ENCODE peak calls at places on chromosome 1, in six cellular contexts. K is HepG2, P is suprapubic skin, S is stomach, T is endothelial cell of umbilical vein, H is Panc1. J is an unnamed sample.

GRCh38 chr1:198880397-198880796 is 241.6 kb downstream of the PTPRC start:
- DNase-seq in K (no peak), P (no peak), S (no peak), T (no peak), H (no peak), J (no peak)

GRCh38 chr1:93605026-93605425 is 76.6 kb downstream of the BCAR3 start:
- DNase-seq in K (no peak), P (no peak), S (no peak), T (no peak), H (no peak), J (no peak)

GRCh38 chr1:202516434-202516877 is 168.0 kb downstream of the PPP1R12B start:
- DNase-seq in K (no peak), P (no peak), S (no peak), T (no peak), H (no peak), J (no peak)

GRCh38 chr1:46508760-46509159 is 19.1 kb downstream of the DMBX1 start:
- DNase-seq in K (no peak), P (no peak), S (no peak), T (no peak), H (no peak), J (no peak)

GRCh38 chr1:220887868-220888664 is 8.8 kb downstream of the HLX start:
- DNase-seq in K (no peak), P (no peak), S (no peak), T (no peak), H (no peak), J (peak; percentile 83)

GRCh38 chr1:41882496-41882895 is 36.2 kb downstream of the HIVEP3 start:
- DNase-seq in K (no peak), P (no peak), S (no peak), T (no peak), H (no peak), J (no peak)

GRCh38 chr1:198107041-198107440 is 49.8 kb upstream of the NEK7 start:
- DNase-seq in K (no peak), P (no peak), S (no peak), T (no peak), H (no peak), J (no peak)

GRCh38 chr1:222786107-222786506 is 28.7 kb upstream of the DISP1 start:
- DNase-seq in K (no peak), P (no peak), S (no peak), T (peak; percentile 79), H (no peak), J (no peak)

DNA sequence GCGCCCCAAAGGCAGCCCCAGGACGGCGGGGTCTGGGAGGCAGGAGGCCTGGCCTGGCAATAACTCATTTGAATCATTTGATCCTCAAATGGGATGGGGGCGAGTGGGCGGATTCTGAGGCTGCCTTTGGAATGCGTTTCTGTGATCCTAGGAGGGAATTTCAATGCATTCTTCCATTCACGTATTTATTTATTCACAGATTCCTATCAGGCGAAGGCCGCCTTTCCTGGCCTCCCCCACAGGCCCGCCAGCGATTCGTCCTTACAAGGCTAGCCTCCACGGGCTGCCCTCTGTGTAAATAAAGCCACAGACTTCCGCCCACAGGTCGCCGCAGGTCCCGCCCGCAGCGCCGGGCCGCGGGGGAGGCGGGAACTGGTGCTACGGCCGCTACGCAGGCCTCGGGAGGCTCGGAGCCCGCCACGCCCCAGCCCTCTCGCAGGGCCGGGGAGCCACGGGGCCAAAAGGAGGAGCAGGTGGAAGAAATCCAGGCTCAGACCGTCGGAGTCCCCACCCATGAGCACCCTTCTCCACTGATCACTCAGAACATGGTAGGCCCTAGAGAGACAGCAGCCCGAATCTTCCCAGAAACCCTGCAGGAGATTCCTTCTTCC is 31.3 kb upstream of the JUN start:
- DNase-seq in K (peak; percentile 66), P (peak; percentile 94), S (peak; percentile 92), T (peak; percentile 96), H (peak; percentile 51), J (peak; percentile 95)
- H3K27ac ChIP-seq in K (peak overlapping the region; percentile 63), P (peak overlapping the region; percentile 93), S (peak overlapping the region; percentile 89), T (peak overlapping the region; percentile 100), H (peak overlapping the region; percentile 97), J (peak overlapping the region; percentile 92)

DNA sequence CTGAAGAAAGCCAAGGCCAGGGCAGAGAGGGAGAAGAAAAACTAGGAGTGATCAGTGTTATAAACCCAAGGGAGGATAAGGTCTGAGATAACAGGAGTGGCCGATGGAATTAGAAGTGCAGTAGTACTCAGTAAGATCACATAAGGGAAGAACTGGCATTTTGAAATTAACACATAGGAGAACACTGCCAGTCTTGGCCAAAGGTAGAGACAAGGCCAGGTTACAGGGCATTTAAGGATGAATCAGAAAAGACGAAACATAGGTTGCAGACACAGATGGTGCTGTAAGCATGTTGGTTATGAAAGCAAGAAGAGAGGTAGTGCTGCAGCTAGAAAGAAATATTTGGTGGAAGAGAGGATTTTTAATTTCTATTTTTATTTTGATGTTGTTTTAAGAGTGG is 278.9 kb upstream of the SNX7 start:
- DNase-seq in K (no peak), P (no peak), S (no peak), T (no peak), H (no peak), J (no peak)
- H3K4me1 ChIP-seq in K (no peaks in the 10 kb centered on the region), P (no peaks in the 10 kb centered on the region), S (no peaks in the 10 kb centered on the region), T (peaks cover 40% of the 10 kb centered on the region), H (no peaks in the 10 kb centered on the region), J (no peaks in the 10 kb centered on the region)

GRCh38 chr1:30506785-30507312 is 216.5 kb downstream of the MATN1 start:
- DNase-seq in K (no peak), P (peak; percentile 65), S (peak; percentile 20), T (no peak), H (no peak), J (no peak)
- TF ChIP-seq POLR2AphosphoS5 in K (no peak), P (no peak), S (no peak), T (no peak), H (no peak), J (no peak)

GRCh38 chr1:6007318-6008083 is 15.3 kb upstream of the NPHP4 start:
- DNase-seq in K (no peak), P (no peak), S (no peak), T (no peak), H (no peak), J (no peak)
- H3K27ac ChIP-seq in K (no peak overlapping the region), P (no peak overlapping the region), S (no peak overlapping the region), T (no peak overlapping the region), H (no peak overlapping the region), J (no peak overlapping the region)

J was measured in esophagus muscularis mucosa.